ENCODE peak calls at places on chromosomes 7 and 10, in nine cellular contexts. F, P, H, J, E, O, U, G and Y are unnamed samples.

GRCh38 chr7:143252002-143252401 is 11.2 kb upstream of the GSTK1 start:
- DNase-seq in J (no peak), H (no peak), F (no peak), U (no peak), G (no peak), E (no peak), P (no peak), O (no peak), Y (no peak)

GRCh38 chr7:54802841-54803240 is 43.8 kb upstream of the SEC61G start:
- DNase-seq in O (no peak), G (no peak), J (no peak), F (peak; percentile 28), H (no peak), P (no peak), U (no peak), E (no peak), Y (no peak)

GRCh38 chr10:86289577-86289868 is 77.1 kb downstream of the GRID1 start:
- DNase-seq in P (no peak), F (no peak), U (no peak), E (no peak), G (no peak), J (no peak), O (peak; percentile 26), H (peak; percentile 40), Y (peak; percentile 6)

GRCh38 chr10:48502791-48503190 is 102.1 kb downstream of the ARHGAP22 start:
- DNase-seq in H (no peak), G (no peak), E (no peak), J (no peak), F (no peak), U (no peak), P (no peak), O (no peak), Y (no peak)

GRCh38 chr10:85315657-85316056 is 987.3 kb downstream of the CCSER2 start:
- DNase-seq in E (no peak), O (no peak), J (no peak), P (no peak), U (no peak), F (no peak), H (no peak), G (no peak), Y (no peak)

GRCh38 chr7:2040201-2040892 is 192.4 kb downstream of the MAD1L1 start:
- DNase-seq in P (peak; percentile 9), U (peak; percentile 51), J (no peak), F (no peak), H (peak; percentile 28), O (peak; percentile 9), E (peak; percentile 17), G (no peak), Y (no peak)

GRCh38 chr10:125592897-125593296 is 90.1 kb downstream of the TEX36 start:
- DNase-seq in U (no peak), H (no peak), G (no peak), J (no peak), E (no peak), F (no peak), O (no peak), P (no peak), Y (no peak)

GRCh38 chr10:132311338-132311939 is 3.7 kb upstream of the STK32C start:
- DNase-seq in H (peak; percentile 57), J (no peak), P (no peak), G (peak; percentile 38), F (no peak), O (peak; percentile 50), E (no peak), U (no peak), Y (peak; percentile 67)

GRCh38 chr7:157018997-157019591 is 8.6 kb upstream of the MNX1 start:
- DNase-seq in P (no peak), F (no peak), E (no peak), O (no peak), J (no peak), H (peak; percentile 56), U (peak; percentile 66), G (peak; percentile 41), Y (no peak)

GRCh38 chr7:150941983-150942590 is 36.0 kb downstream of the KCNH2 start:
- DNase-seq in O (peak; percentile 83), J (no peak), G (no peak), E (no peak), H (peak; percentile 64), F (no peak), P (peak; percentile 75), U (peak; percentile 83), Y (no peak)

GRCh38 chr10:15515207-15515606 is 144.1 kb upstream of the FAM171A1 start:
- DNase-seq in J (no peak), H (no peak), O (no peak), G (no peak), F (no peak), P (no peak), U (peak; percentile 64), E (no peak), Y (no peak)

GRCh38 chr7:101668726-101669125 is 39.6 kb upstream of the MYL10 start:
- DNase-seq in P (no peak), O (no peak), F (no peak), E (no peak), J (no peak), U (no peak), H (no peak), G (no peak), Y (no peak)

GRCh38 chr10:33612551-33612950 is 278.1 kb upstream of the NRP1 start:
- DNase-seq in P (no peak), U (no peak), H (no peak), F (peak; percentile 4), O (no peak), G (no peak), E (no peak), J (peak; percentile 43), Y (no peak)

GRCh38 chr7:139036901-139037300 is 1.1 kb upstream of the ZC3HAV1L start:
- DNase-seq in H (no peak), E (no peak), G (no peak), F (no peak), P (no peak), J (no peak), O (no peak), U (no peak), Y (no peak)

DNA sequence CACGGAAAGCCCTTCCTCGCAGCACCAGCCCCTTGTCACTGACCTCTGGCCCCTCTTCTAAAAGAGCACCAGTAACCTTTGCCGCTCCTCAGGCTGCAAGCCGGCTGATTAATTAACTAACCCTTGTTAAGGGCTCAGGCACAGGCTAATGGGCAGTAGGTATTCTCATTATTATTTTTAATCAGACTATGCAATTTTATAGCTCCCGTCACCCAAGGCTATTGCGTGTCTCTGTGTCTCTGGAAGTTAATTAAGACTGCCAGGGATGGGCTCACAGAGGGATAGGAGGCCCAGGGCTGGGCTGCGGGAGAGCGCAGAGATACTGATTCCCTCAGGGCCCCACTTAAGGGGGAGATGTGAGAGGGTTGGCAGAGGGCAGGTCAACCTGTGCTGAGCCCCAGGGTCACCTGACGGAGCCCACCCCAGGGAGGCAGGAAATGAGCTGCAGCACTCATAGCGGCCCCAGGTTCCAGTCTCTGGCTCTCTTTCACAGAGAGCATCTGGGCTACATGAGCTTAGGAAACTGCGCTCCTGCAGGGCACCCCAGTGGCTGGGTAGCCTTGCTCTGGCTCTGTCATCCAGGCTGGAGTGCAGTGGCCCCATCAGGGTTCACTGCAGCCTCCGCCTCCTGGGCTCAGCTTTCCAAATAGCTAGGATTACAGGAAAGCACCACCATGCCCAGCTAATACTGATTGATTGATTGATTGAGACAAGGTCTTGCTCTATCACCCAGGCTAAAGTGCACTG is 92.2 kb upstream of the LRRC4 start:
- DNase-seq in J (no peak), O (no peak), U (no peak), E (no peak), P (no peak), F (no peak), G (peak; percentile 78), H (no peak), Y (no peak)
- TF ChIP-seq CTCF in J (no peak), O (no peak), U (no peak), E (no peak), P (no peak), F (no peak), G (no peak), H (no peak), Y (no peak)

GRCh38 chr7:130397472-130397871 is 17.2 kb downstream of the CPA1 start:
- DNase-seq in O (no peak), H (no peak), J (no peak), U (no peak), G (no peak), E (no peak), P (no peak), F (no peak), Y (no peak)
- TF ChIP-seq CTCF in O (no peak), H (no peak), J (no peak), U (no peak), G (no peak), E (no peak), P (no peak), F (no peak), Y (no peak)

GRCh38 chr10:120948889-120949382 is 97.8 kb downstream of the WDR11 start:
- DNase-seq in P (peak; percentile 60), G (peak; percentile 92), E (peak; percentile 74), F (peak; percentile 32), O (peak; percentile 82), J (no peak), H (peak; percentile 75), U (peak; percentile 87), Y (peak; percentile 90)
- TF ChIP-seq CTCF in P (peak; percentile 82), G (peak; percentile 95), E (peak; percentile 95), F (peak; percentile 96), O (peak; percentile 80), J (peak; percentile 84), H (peak; percentile 78), U (peak; percentile 90), Y (peak; percentile 94)

GRCh38 chr10:109859221-109859620 is 64.1 kb downstream of the XPNPEP1 start:
- DNase-seq in H (no peak), E (no peak), U (no peak), P (no peak), J (no peak), G (no peak), F (no peak), O (no peak), Y (no peak)
- TF ChIP-seq CTCF in H (no peak), E (no peak), U (no peak), P (no peak), J (no peak), G (no peak), F (no peak), O (no peak), Y (no peak)

GRCh38 chr10:72812798-72813430 is 80.6 kb upstream of the OIT3 start:
- DNase-seq in G (no peak), J (no peak), P (no peak), U (no peak), H (no peak), E (no peak), O (no peak), F (peak; percentile 85), Y (no peak)
- TF ChIP-seq CTCF in G (no peak), J (no peak), P (no peak), U (no peak), H (no peak), E (no peak), O (no peak), F (no peak), Y (no peak)